ENCODE peak calls at places on chromosomes 2 and 18, in seven cellular contexts. A is A549, V is suprapubic skin, P is sigmoid colon, K is stomach, H is K562, E is SK-N-SH. J is an unnamed sample.

GRCh38 chr2:88253997-88254396 is 83.9 kb downstream of the THNSL2 start:
- DNase-seq in A (no peak), V (no peak), P (no peak), K (no peak), H (no peak), E (no peak), J (no peak)

GRCh38 chr18:11040823-11041712 is 108.3 kb downstream of the PIEZO2 start:
- DNase-seq in A (peak; percentile 26), V (no peak), P (no peak), K (no peak), H (peak; percentile 47), E (peak; percentile 48), J (peak; percentile 26)

GRCh38 chr2:215664847-215665525 is 229.1 kb upstream of the FN1 start:
- DNase-seq in A (peak; percentile 63), V (no peak), P (no peak), K (no peak), H (peak; percentile 20), E (no peak), J (no peak)

GRCh38 chr18:13483316-13484270 is 242.8 kb downstream of the FAM210A start:
- DNase-seq in A (no peak), V (no peak), P (no peak), K (no peak), H (no peak), E (no peak), J (no peak)

GRCh38 chr2:229858351-229858750 is 63.5 kb downstream of the TRIP12 start:
- DNase-seq in A (no peak), V (no peak), P (no peak), K (no peak), H (no peak), E (no peak), J (no peak)

GRCh38 chr2:197086500-197086899 is 160.0 kb upstream of the PGAP1 start:
- DNase-seq in A (no peak), V (no peak), P (no peak), K (no peak), H (no peak), E (no peak), J (no peak)

GRCh38 chr2:182642328-182642727 is 73.7 kb upstream of the DNAJC10 start:
- DNase-seq in A (peak; percentile 63), V (peak; percentile 60), P (peak; percentile 72), K (peak; percentile 33), H (peak; percentile 50), E (peak; percentile 41), J (peak; percentile 41)

GRCh38 chr2:241905716-241906376 is 36.3 kb downstream of the RTP5 start:
- DNase-seq in A (no peak), V (peak; percentile 50), P (no peak), K (peak; percentile 20), H (no peak), E (no peak), J (no peak)

GRCh38 chr2:25529034-25529433 is 144.3 kb downstream of the DTNB start:
- DNase-seq in A (no peak), V (no peak), P (no peak), K (no peak), H (no peak), E (no peak), J (no peak)

GRCh38 chr18:44195394-44196140 is 485.1 kb upstream of the SETBP1 start:
- DNase-seq in A (no peak), V (no peak), P (no peak), K (no peak), H (no peak), E (no peak), J (no peak)

DNA sequence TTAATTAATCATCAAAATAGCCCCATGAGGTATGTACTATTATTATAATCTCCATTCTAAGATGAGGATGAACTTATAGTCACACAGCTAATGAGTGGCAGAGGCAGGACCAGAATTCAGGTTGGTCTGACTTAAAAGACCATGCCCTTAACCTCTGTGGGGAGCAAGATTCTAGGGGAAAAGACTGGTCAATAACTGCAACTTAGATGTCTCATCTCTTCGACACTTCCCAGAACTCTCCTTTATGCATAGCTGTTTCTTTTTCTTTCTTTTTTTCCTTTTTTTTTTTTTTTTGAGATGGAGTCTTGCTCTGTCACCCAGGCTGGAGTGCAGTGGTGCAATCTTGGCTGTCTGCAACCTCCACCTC is 66.3 kb upstream of the RTN4 start:
- DNase-seq in A (no peak), V (no peak), P (no peak), K (no peak), H (no peak), E (no peak), J (no peak)
- TF ChIP-seq EP300 in A (no peak), V (no peak), P (no peak), K (no peak), H (no peak), E (no peak), J (no peak)

DNA sequence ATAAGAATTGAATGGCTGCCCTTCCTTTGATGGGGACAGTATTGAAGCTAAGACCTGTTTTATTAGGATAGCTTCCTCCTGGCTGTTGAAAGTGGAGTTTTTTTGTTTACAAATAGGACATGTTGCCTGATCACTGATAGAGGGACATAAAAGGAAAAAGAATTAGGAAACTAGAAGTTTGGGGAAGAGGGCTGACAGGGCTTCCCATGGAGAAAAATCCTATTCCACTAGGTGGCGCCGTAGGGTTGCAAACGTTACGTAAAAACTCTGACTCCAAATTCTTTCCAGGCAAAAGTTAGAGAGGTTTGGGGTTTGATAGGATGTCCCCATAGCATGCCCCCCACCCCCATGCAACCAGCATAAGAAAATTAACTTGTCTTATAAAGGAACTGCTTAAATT is 11.1 kb upstream of the RBFA start:
- DNase-seq in A (peak; percentile 49), V (no peak), P (no peak), K (no peak), H (peak; percentile 53), E (no peak), J (no peak)
- H3K9me3 ChIP-seq in A (peaks cover 12% of the 10 kb centered on the region), V (peaks cover 66% of the 10 kb centered on the region), P (peaks cover 68% of the 10 kb centered on the region), K (peaks cover 50% of the 10 kb centered on the region), H (peaks cover 15% of the 10 kb centered on the region), E (peaks cover 24% of the 10 kb centered on the region), J (peaks cover 87% of the 10 kb centered on the region)

GRCh38 chr18:5667356-5667755 is 123.6 kb upstream of the EPB41L3 start:
- DNase-seq in A (no peak), V (no peak), P (no peak), K (no peak), H (no peak), E (no peak), J (no peak)
- TF ChIP-seq EP300 in A (no peak), V (no peak), P (no peak), K (no peak), H (no peak), E (no peak), J (no peak)

GRCh38 chr2:48346124-48346536 is 183.8 kb upstream of the STON1 start:
- DNase-seq in A (peak; percentile 85), V (no peak), P (peak; percentile 71), K (no peak), H (peak; percentile 30), E (no peak), J (peak; percentile 19)

GRCh38 chr2:48344441-48344756 is 185.6 kb upstream of the STON1 start:
- DNase-seq in A (no peak), V (no peak), P (no peak), K (no peak), H (no peak), E (no peak), J (no peak)

GRCh38 chr2:48343571-48344440 is 186.1 kb upstream of the STON1 start:
- DNase-seq in A (peak; percentile 75), V (no peak), P (no peak), K (no peak), H (no peak), E (peak; percentile 10), J (no peak)

GRCh38 chr2:48345176-48345575 is 184.8 kb upstream of the STON1 start:
- DNase-seq in A (peak; percentile 76), V (no peak), P (no peak), K (no peak), H (no peak), E (no peak), J (no peak)

GRCh38 chr2:48347712-48348111 is 182.2 kb upstream of the STON1 start:
- DNase-seq in A (peak; percentile 57), V (no peak), P (no peak), K (no peak), H (no peak), E (peak; percentile 16), J (no peak)
- H3K9me3 ChIP-seq in A (peaks cover 54% of the 10 kb centered on the region), V (peaks cover 5% of the 10 kb centered on the region), P (no peaks in the 10 kb centered on the region), K (peaks cover 5% of the 10 kb centered on the region), H (peaks cover 13% of the 10 kb centered on the region), E (peaks cover 13% of the 10 kb centered on the region), J (peaks cover 11% of the 10 kb centered on the region)

GRCh38 chr2:47274054-47274779 is 119.1 kb upstream of the STPG4 start:
- DNase-seq in A (peak; percentile 29), V (no peak), P (no peak), K (no peak), H (no peak), E (no peak), J (no peak)
- TF ChIP-seq EP300 in A (no peak), V (no peak), P (no peak), K (no peak), H (no peak), E (no peak), J (no peak)

GRCh38 chr2:222105046-222105445 is 193.8 kb downstream of the PAX3 start:
- DNase-seq in A (no peak), V (no peak), P (no peak), K (no peak), H (no peak), E (no peak), J (no peak)
- H3K9me3 ChIP-seq in A (no peaks in the 10 kb centered on the region), V (no peaks in the 10 kb centered on the region), P (no peaks in the 10 kb centered on the region), K (no peaks in the 10 kb centered on the region), H (no peaks in the 10 kb centered on the region), E (no peaks in the 10 kb centered on the region), J (no peaks in the 10 kb centered on the region)

GRCh38 chr18:65752625-65753325 is 2.0 kb downstream of the CDH7 start:
- DNase-seq in A (no peak), V (no peak), P (no peak), K (no peak), H (no peak), E (no peak), J (no peak)

GRCh38 chr18:65749881-65750280 is 931 bp upstream of the CDH7 start:
- DNase-seq in A (no peak), V (no peak), P (no peak), K (no peak), H (no peak), E (no peak), J (no peak)

GRCh38 chr18:65751145-65752085 is 603 bp downstream of the CDH7 start:
- DNase-seq in A (no peak), V (no peak), P (no peak), K (no peak), H (no peak), E (no peak), J (no peak)

GRCh38 chr18:65748321-65748720 is 2.5 kb upstream of the CDH7 start:
- DNase-seq in A (no peak), V (no peak), P (no peak), K (no peak), H (no peak), E (no peak), J (no peak)

GRCh38 chr18:65750421-65751144 is at the start of gene CDH7:
- DNase-seq in A (no peak), V (no peak), P (no peak), K (no peak), H (no peak), E (peak; percentile 72), J (no peak)
- TF ChIP-seq EP300 in A (no peak), V (no peak), P (no peak), K (no peak), H (no peak), E (no peak), J (no peak)